ENCODE peak calls at places on chromosomes 13 and 19, in four cellular contexts. H is left lung, Z is fibroblast of mammary gland, S is uterus. E is an unnamed sample.

GRCh38 chr13:106507560-106508274 is 27.7 kb downstream of the EFNB2 start:
- DNase-seq in H (no peak), Z (peak; percentile 97), S (peak; percentile 25), E (peak; percentile 96)

GRCh38 chr13:109326601-109327000 is 459.8 kb downstream of the IRS2 start:
- DNase-seq in H (no peak), Z (no peak), S (no peak), E (no peak)

GRCh38 chr19:12652219-12652618 is 14.3 kb downstream of the MAN2B1 start:
- DNase-seq in H (no peak), Z (no peak), S (no peak), E (no peak)

GRCh38 chr13:87884874-87885273 is 213.7 kb downstream of the SLITRK5 start:
- DNase-seq in H (no peak), Z (peak; percentile 20), S (no peak), E (no peak)

GRCh38 chr19:20233105-20233504 is 66.1 kb downstream of the ZNF486 start:
- DNase-seq in H (no peak), Z (no peak), S (no peak), E (peak; percentile 61)

GRCh38 chr13:24680258-24680920 is at the start of gene ATP12A:
- DNase-seq in H (no peak), Z (no peak), S (no peak), E (no peak)

GRCh38 chr13:44805623-44806022 is 183.6 kb downstream of the NUFIP1 start:
- DNase-seq in H (no peak), Z (no peak), S (no peak), E (no peak)

GRCh38 chr13:26558074-26558805 is 757 bp downstream of the WASF3 start:
- DNase-seq in H (no peak), Z (peak; percentile 18), S (peak; percentile 22), E (peak; percentile 5)

DNA sequence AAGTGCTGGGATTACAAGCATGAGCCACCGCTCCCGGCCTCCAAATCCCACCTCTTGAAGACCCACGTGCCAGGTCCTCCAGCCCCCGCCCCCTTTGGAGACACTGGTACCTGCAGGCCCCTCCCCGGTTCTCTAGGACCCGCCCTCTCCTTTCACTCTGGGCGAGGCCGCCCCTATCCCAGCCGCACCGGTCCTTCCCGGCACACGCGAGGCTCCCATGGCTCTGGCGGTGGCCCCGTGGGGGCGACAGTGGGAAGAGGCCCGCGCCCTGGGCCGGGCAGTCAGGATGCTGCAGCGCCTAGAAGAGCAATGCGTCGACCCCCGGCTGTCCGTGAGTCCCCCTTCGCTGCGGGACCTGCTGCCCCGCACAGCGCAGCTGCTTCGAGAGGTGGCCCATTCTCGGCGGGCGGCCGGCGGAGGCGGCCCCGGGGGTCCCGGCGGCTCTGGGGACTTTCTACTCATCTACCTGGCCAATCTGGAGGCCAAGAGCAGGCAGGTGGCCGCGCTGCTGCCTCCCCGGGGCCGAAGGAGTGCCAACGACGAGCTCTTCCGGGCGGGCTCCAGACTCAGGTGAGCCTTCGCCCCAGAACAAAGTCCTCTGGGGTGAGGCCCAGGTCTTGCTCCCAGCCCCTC is at the start of gene CBLC:
- DNase-seq in H (peak; percentile 66), Z (no peak), S (no peak), E (no peak)
- H3K4me3 ChIP-seq in H (peak within 1 kb of the TSS; percentile 40), Z (no peak within 1 kb of the TSS), S (no peak within 1 kb of the TSS), E (no peak within 1 kb of the TSS)

GRCh38 chr19:37886571-37886970 is 19.8 kb downstream of the WDR87 start:
- DNase-seq in H (no peak), Z (no peak), S (no peak), E (no peak)

GRCh38 chr19:37885392-37885791 is 21.0 kb downstream of the WDR87 start:
- DNase-seq in H (no peak), Z (no peak), S (no peak), E (no peak)
- TF ChIP-seq CTCF in H (no peak), Z (no peak), S (no peak), E (no peak)

GRCh38 chr19:49150106-49150943 is 4.9 kb downstream of the HRC start:
- DNase-seq in H (peak; percentile 82), Z (peak; percentile 67), S (peak; percentile 77), E (peak; percentile 74)
- H3K4me3 ChIP-seq in H (peak overlapping the region; percentile 61), Z (peak overlapping the region; percentile 72), S (peak overlapping the region; percentile 68), E (peak overlapping the region; percentile 85)

DNA sequence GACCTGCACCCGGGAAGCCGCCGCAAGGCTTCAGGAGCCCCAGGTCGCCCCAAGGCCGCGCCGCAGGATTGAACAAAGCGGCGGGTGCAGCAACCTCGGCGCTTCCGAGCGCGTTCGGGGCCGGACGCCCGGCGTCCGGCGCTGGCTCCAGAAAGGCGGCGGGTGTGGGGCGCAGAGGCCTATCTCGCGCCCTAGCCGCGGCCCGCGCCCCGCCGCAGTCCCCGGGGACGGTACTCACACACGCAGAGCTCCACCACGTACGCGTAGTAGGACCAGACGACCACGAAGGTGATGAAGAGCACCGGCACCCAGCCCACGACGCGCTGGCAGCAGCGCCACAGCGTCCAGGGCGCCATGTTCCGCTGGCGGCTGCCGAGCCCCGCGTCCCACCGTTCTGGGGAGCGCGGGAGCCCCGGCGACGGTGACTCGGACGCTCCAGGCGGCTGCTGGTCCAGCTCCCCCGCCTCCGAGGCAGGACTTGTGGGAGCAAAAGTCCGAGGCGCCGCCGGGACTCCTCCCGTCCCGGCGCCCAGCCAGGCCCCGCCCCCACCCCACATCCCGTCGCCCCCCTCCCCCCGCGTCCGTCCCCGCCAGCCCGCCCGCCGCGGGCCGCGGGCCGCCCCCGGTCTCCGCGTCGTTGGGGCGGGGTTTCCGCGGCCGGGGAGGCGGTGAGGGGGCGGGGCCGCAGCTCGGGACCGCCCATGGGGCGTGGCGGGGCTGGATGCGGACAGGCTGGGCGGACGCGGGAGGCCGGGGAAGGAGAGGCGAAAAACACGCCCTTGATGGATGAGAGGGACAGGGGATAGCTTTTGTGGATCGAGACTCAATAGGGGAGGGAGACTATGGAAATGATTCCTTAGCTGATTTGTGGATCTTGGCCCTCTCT is at the start of gene ZDHHC20:
- DNase-seq in H (peak; percentile 91), Z (peak; percentile 74), S (peak; percentile 94), E (peak; percentile 87)
- TF ChIP-seq CTCF in H (no peak), Z (no peak), S (no peak), E (no peak)

GRCh38 chr19:41688687-41689086 is 617 bp upstream of the CEACAM7 start:
- DNase-seq in H (no peak), Z (no peak), S (no peak), E (no peak)

GRCh38 chr19:41690801-41691065 is 2.7 kb upstream of the CEACAM7 start:
- DNase-seq in H (no peak), Z (no peak), S (no peak), E (no peak)

GRCh38 chr19:41688098-41688497 is at the start of gene CEACAM7:
- DNase-seq in H (no peak), Z (no peak), S (no peak), E (no peak)

GRCh38 chr19:41689993-41690800 is 2.1 kb upstream of the CEACAM7 start:
- DNase-seq in H (no peak), Z (no peak), S (no peak), E (no peak)

DNA sequence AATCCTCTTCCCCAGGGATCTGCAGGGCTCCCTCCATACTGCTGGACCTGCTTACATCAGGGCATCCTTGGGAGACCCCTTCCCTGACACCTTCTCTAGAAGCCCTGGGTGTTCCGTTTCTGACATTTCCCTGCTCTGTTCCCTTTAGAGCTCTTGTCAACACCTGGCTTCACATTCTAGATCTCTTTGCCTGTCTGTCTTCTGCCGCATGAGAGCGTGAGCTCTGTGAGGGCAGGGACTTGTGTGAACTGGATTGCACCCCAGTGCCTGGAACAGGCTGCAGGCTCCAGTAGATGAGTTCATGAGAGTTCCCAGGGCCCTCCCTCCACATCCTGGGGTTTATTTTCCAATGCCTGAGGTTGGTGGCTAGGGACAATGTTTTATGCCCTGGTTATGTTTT is 651 bp downstream of the CEACAM7 start:
- DNase-seq in H (no peak), Z (no peak), S (no peak), E (no peak)
- H3K4me3 ChIP-seq in H (no peak overlapping the region), Z (no peak overlapping the region), S (no peak overlapping the region), E (no peak overlapping the region)

GRCh38 chr19:14318873-14319272 is 62.4 kb upstream of the ADGRE5 start:
- DNase-seq in H (no peak), Z (no peak), S (no peak), E (no peak)

GRCh38 chr19:14310055-14310454 is 71.2 kb upstream of the ADGRE5 start:
- DNase-seq in H (no peak), Z (no peak), S (no peak), E (peak; percentile 64)

GRCh38 chr19:14320253-14320652 is 61.0 kb upstream of the ADGRE5 start:
- DNase-seq in H (no peak), Z (no peak), S (no peak), E (no peak)

GRCh38 chr19:14317157-14317556 is 64.1 kb upstream of the ADGRE5 start:
- DNase-seq in H (no peak), Z (no peak), S (no peak), E (no peak)

GRCh38 chr19:14315433-14315832 is 65.8 kb upstream of the ADGRE5 start:
- DNase-seq in H (no peak), Z (no peak), S (no peak), E (no peak)
- TF ChIP-seq CTCF in H (no peak), Z (no peak), S (no peak), E (no peak)

GRCh38 chr19:1066748-1067340 is at the start of gene ARHGAP45:
- DNase-seq in H (peak; percentile 70), Z (no peak), S (no peak), E (no peak)
- H3K4me3 ChIP-seq in H (peak within 1 kb of the TSS; percentile 85), Z (no peak within 1 kb of the TSS), S (no peak within 1 kb of the TSS), E (peak within 1 kb of the TSS; percentile 49)

GRCh38 chr13:110618167-110618566 is 2.8 kb downstream of the NAXD start:
- DNase-seq in H (no peak), Z (no peak), S (no peak), E (peak; percentile 46)

GRCh38 chr13:110617326-110618072 is 2.2 kb downstream of the NAXD start:
- DNase-seq in H (no peak), Z (peak; percentile 91), S (peak; percentile 43), E (peak; percentile 98)

GRCh38 chr13:110615005-110615321 is 382 bp upstream of the NAXD start:
- DNase-seq in H (no peak), Z (no peak), S (no peak), E (no peak)

GRCh38 chr13:110615322-110616102 is at the start of gene NAXD:
- DNase-seq in H (peak; percentile 94), Z (peak; percentile 94), S (peak; percentile 91), E (peak; percentile 92)

DNA sequence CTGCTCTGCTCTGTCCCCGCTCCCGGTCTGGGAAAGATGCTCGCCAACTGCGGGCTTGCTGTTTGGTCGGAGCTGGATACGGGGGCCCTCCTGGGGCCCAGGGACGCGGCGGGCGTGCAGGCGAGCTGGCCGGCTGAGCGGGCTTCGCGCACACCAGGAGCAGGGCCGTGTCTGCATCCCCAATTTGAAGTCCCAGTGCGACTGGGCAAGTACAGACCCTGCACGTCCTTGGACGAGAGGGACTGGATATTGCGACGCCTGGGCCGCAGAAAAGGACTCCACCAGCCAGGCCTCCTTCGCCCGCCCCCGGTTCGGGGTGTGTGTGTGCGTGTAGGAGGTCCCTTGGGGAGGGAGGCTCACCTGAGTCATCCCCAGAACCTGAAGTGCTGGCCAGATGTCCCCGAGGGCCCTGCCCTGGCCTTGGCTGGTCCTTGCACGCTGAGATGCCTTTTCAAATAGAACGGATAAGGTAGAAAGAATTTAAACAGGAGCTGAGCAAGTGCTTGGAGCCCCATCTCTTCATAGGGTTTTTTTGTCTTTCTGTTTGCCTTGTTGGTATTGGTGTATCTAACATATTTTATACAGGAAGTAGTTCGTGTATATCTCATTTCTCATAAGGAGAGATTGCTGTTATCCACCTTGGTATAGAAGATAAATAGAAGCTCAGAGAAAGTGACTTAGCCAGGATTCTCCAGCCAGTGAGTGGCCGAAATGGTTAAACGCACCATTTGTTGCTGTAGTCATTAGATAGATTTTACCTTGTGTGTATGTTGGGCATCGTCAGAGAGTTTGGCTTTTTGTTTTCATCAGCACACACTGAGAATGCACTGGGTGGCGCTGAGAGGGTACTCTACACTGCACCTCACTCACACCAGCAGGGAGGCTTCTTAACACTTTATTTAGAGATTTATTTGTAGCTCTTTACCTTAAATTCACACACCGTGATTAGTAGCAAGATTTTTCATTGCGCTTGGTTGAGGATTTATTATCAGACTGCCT is 1.1 kb downstream of the NAXD start:
- DNase-seq in H (peak; percentile 48), Z (peak; percentile 86), S (no peak), E (peak; percentile 62)
- TF ChIP-seq CTCF in H (no peak), Z (no peak), S (no peak), E (peak; percentile 27)

E was measured in fibroblast of villous mesenchyme.